ENCODE peak calls at places on chromosomes 7 and 10, in six cellular contexts. T is GM23338, Q is foreskin keratinocyte, V is lung, R is heart left ventricle, O is upper lobe of right lung. H is an unnamed sample.

GRCh38 chr10:29783211-29783947 is 148.6 kb upstream of the SVIL start:
- ATAC-seq in T (no peak), Q (no peak), V (no peak), R (no peak), O (peak; percentile 24), H (no peak)

GRCh38 chr7:26681819-26682418 is 182.5 kb downstream of the SKAP2 start:
- ATAC-seq in T (no peak), Q (no peak), V (no peak), R (no peak), O (no peak), H (no peak)

GRCh38 chr10:120841522-120842189 is 9.5 kb upstream of the WDR11 start:
- ATAC-seq in T (no peak), Q (no peak), V (no peak), R (no peak), O (no peak), H (no peak)

GRCh38 chr10:387949-388660 is 252.8 kb downstream of the ZMYND11 start:
- ATAC-seq in T (no peak), Q (no peak), V (no peak), R (peak; percentile 40), O (peak; percentile 51), H (peak; percentile 54)

GRCh38 chr7:47330561-47331178 is 251.2 kb downstream of the TNS3 start:
- ATAC-seq in T (no peak), Q (no peak), V (no peak), R (no peak), O (no peak), H (no peak)

GRCh38 chr10:93006435-93007039 is 54.1 kb upstream of the CYP26C1 start:
- ATAC-seq in T (peak; percentile 84), Q (peak; percentile 56), V (no peak), R (no peak), O (peak; percentile 51), H (no peak)

GRCh38 chr10:127612-128432 is 7.4 kb upstream of the ZMYND11 start:
- ATAC-seq in T (no peak), Q (no peak), V (peak; percentile 34), R (no peak), O (peak; percentile 77), H (no peak)

GRCh38 chr7:158524749-158525635 is 62.6 kb downstream of the PTPRN2 start:
- ATAC-seq in T (peak; percentile 23), Q (no peak), V (no peak), R (no peak), O (no peak), H (no peak)

GRCh38 chr10:35928760-35929159 is 286.7 kb upstream of the FZD8 start:
- ATAC-seq in T (no peak), Q (no peak), V (no peak), R (peak; percentile 73), O (no peak), H (no peak)

GRCh38 chr10:75404335-75405200 is 3.0 kb upstream of the ZNF503 start:
- ATAC-seq in T (peak; percentile 0), Q (no peak), V (no peak), R (no peak), O (peak; percentile 25), H (no peak)

GRCh38 chr7:142804715-142805114 is 33.9 kb downstream of the PRSS2 start:
- ATAC-seq in T (no peak), Q (no peak), V (no peak), R (no peak), O (no peak), H (no peak)

GRCh38 chr10:76547352-76547972 is 1090.1 kb downstream of the KCNMA1 start:
- ATAC-seq in T (peak; percentile 73), Q (peak; percentile 65), V (peak; percentile 52), R (peak; percentile 86), O (peak; percentile 82), H (peak; percentile 68)

GRCh38 chr10:78407009-78407711 is 373.5 kb downstream of the RPS24 start:
- ATAC-seq in T (peak; percentile 97), Q (peak; percentile 91), V (peak; percentile 78), R (peak; percentile 77), O (peak; percentile 85), H (peak; percentile 80)

GRCh38 chr7:133310232-133310852 is 57.5 kb downstream of the EXOC4 start:
- ATAC-seq in T (no peak), Q (no peak), V (no peak), R (peak; percentile 42), O (no peak), H (no peak)

GRCh38 chr10:79399242-79399831 is 46.1 kb downstream of the ZCCHC24 start:
- ATAC-seq in T (peak; percentile 85), Q (peak; percentile 45), V (peak; percentile 68), R (peak; percentile 82), O (peak; percentile 86), H (peak; percentile 87)

GRCh38 chr7:124645704-124646103 is 119.9 kb downstream of the GPR37 start:
- ATAC-seq in T (peak; percentile 74), Q (no peak), V (no peak), R (no peak), O (no peak), H (no peak)

GRCh38 chr10:111116762-111117445 is 40.1 kb downstream of the ADRA2A start:
- ATAC-seq in T (no peak), Q (no peak), V (no peak), R (no peak), O (no peak), H (no peak)

GRCh38 chr10:100175873-100176272 is 10.0 kb downstream of the ERLIN1 start:
- ATAC-seq in T (no peak), Q (no peak), V (no peak), R (no peak), O (no peak), H (no peak)

GRCh38 chr10:4807803-4808507 is 18.1 kb upstream of the AKR1E2 start:
- ATAC-seq in T (no peak), Q (peak; percentile 56), V (no peak), R (no peak), O (no peak), H (no peak)

GRCh38 chr10:30047924-30048531 is 11.4 kb downstream of the JCAD start:
- ATAC-seq in T (no peak), Q (no peak), V (no peak), R (no peak), O (no peak), H (no peak)

GRCh38 chr7:105118612-105119600 is 104.9 kb downstream of the KMT2E start:
- ATAC-seq in T (peak; percentile 63), Q (no peak), V (no peak), R (no peak), O (no peak), H (no peak)

GRCh38 chr7:69906309-69906995 is 308.2 kb downstream of the AUTS2 start:
- ATAC-seq in T (no peak), Q (no peak), V (no peak), R (no peak), O (no peak), H (no peak)

GRCh38 chr7:77182261-77182660 is 17.4 kb downstream of the FGL2 start:
- ATAC-seq in T (no peak), Q (no peak), V (no peak), R (no peak), O (no peak), H (no peak)

GRCh38 chr7:36232971-36233550 is 80.0 kb downstream of the EEPD1 start:
- ATAC-seq in T (no peak), Q (no peak), V (no peak), R (no peak), O (no peak), H (no peak)

GRCh38 chr10:3829193-3830050 is 44.4 kb upstream of the KLF6 start:
- ATAC-seq in T (peak; percentile 92), Q (no peak), V (no peak), R (no peak), O (no peak), H (peak; percentile 13)

GRCh38 chr7:38934536-38934935 is 25.5 kb upstream of the VPS41 start:
- ATAC-seq in T (no peak), Q (peak; percentile 35), V (no peak), R (no peak), O (peak; percentile 10), H (no peak)

GRCh38 chr7:129767120-129768011 is 155.8 kb downstream of the NRF1 start:
- ATAC-seq in T (no peak), Q (no peak), V (no peak), R (no peak), O (no peak), H (no peak)

GRCh38 chr7:108805808-108806397 is 236.2 kb downstream of the DNAJB9 start:
- ATAC-seq in T (peak; percentile 52), Q (no peak), V (no peak), R (no peak), O (no peak), H (no peak)

GRCh38 chr7:132972745-132973144 is 109.1 kb downstream of the CHCHD3 start:
- ATAC-seq in T (no peak), Q (no peak), V (no peak), R (no peak), O (no peak), H (no peak)

GRCh38 chr7:110905773-110906566 is 185.0 kb upstream of the LRRN3 start:
- ATAC-seq in T (no peak), Q (no peak), V (no peak), R (no peak), O (no peak), H (no peak)

GRCh38 chr10:100038561-100039071 is 28.9 kb upstream of the DNMBP start:
- ATAC-seq in T (peak; percentile 52), Q (peak; percentile 61), V (no peak), R (peak; percentile 80), O (no peak), H (no peak)

GRCh38 chr10:119206603-119207366 is 586 bp upstream of the GRK5 start:
- ATAC-seq in T (peak; percentile 56), Q (peak; percentile 44), V (peak; percentile 64), R (peak; percentile 68), O (peak; percentile 81), H (peak; percentile 72)
- TF ChIP-seq CTCF in T (peak; percentile 70), Q (peak; percentile 84), V (peak; percentile 36), R (peak; percentile 88), O (peak; percentile 67), H (peak; percentile 93)

GRCh38 chr10:43223056-43223455 is 43.8 kb downstream of the RASGEF1A start:
- ATAC-seq in T (no peak), Q (no peak), V (no peak), R (no peak), O (no peak), H (no peak)
- H3K27me3 ChIP-seq in T (peaks cover 4% of the 10 kb centered on the region), Q (peaks cover 44% of the 10 kb centered on the region), V (no peaks in the 10 kb centered on the region), R (peaks cover under 1% of the 10 kb centered on the region), O (no peaks in the 10 kb centered on the region), H (peaks cover 48% of the 10 kb centered on the region)

GRCh38 chr10:96626795-96627194 is 40.0 kb upstream of the TM9SF3 start:
- ATAC-seq in T (peak; percentile 70), Q (no peak), V (no peak), R (no peak), O (no peak), H (no peak)
- TF ChIP-seq CTCF in T (peak; percentile 61), Q (peak; percentile 21), V (no peak), R (no peak), O (no peak), H (no peak)

GRCh38 chr10:129896231-129897150 is 67.6 kb downstream of the EBF3 start:
- ATAC-seq in T (peak; percentile 78), Q (no peak), V (no peak), R (no peak), O (peak; percentile 23), H (no peak)

GRCh38 chr10:129892571-129893045 is 71.5 kb downstream of the EBF3 start:
- ATAC-seq in T (no peak), Q (no peak), V (no peak), R (peak; percentile 50), O (no peak), H (no peak)

GRCh38 chr10:129893690-129894089 is 70.4 kb downstream of the EBF3 start:
- ATAC-seq in T (no peak), Q (no peak), V (no peak), R (no peak), O (no peak), H (no peak)

GRCh38 chr10:129891806-129892205 is 72.3 kb downstream of the EBF3 start:
- ATAC-seq in T (peak; percentile 7), Q (no peak), V (no peak), R (peak; percentile 61), O (no peak), H (peak; percentile 46)

GRCh38 chr10:129894721-129895120 is 69.4 kb downstream of the EBF3 start:
- ATAC-seq in T (no peak), Q (no peak), V (no peak), R (no peak), O (peak; percentile 29), H (no peak)
- H3K27me3 ChIP-seq in T (no peaks in the 10 kb centered on the region), Q (no peaks in the 10 kb centered on the region), V (peaks cover 11% of the 10 kb centered on the region), R (no peaks in the 10 kb centered on the region), O (peaks cover 57% of the 10 kb centered on the region), H (peaks cover 67% of the 10 kb centered on the region)